ENCODE peak calls at places on chromosomes 5 and 9, in six cellular contexts. M is activated T-cell treated with anti-CD3 and anti-CD28 coated beads for 4 hours; S is CD8-positive, alpha-beta T cell; J is NCI-H69; H is germinal center; X is psoas muscle. B is an unnamed sample.

GRCh38 chr5:106415541-106415940 is 1255.2 kb downstream of the EFNA5 start:
- DNase-seq in X (no peak), S (no peak), J (no peak), M (no peak), H (no peak), B (no peak)

GRCh38 chr5:148957591-148958202 is 105.2 kb downstream of the SH3TC2 start:
- DNase-seq in J (peak), X (no peak), H (peak), M (no peak), S (peak), B (no peak)

GRCh38 chr5:150589791-150590601 is 50.5 kb upstream of the SYNPO start:
- DNase-seq in J (peak), H (no peak), S (no peak), M (no peak), X (peak), B (no peak)

GRCh38 chr5:107985144-107985543 is 314.4 kb upstream of the EFNA5 start:
- DNase-seq in J (peak), S (no peak), M (no peak), H (no peak), X (peak), B (no peak)

GRCh38 chr9:29144476-29144875 is 1571.2 kb upstream of the C9orf72 start:
- DNase-seq in X (no peak), M (no peak), S (no peak), J (peak), H (no peak), B (no peak)

GRCh38 chr9:126474786-126475485 is 138.8 kb upstream of the LMX1B start:
- DNase-seq in J (no peak), M (no peak), S (no peak), H (no peak), X (no peak), B (no peak)

GRCh38 chr9:77793909-77794308 is 145.8 kb upstream of the GNA14 start:
- DNase-seq in M (no peak), J (peak), S (no peak), X (no peak), H (no peak), B (no peak)

GRCh38 chr5:148785223-148785622 is 41.2 kb upstream of the ADRB2 start:
- DNase-seq in H (no peak), X (no peak), M (no peak), J (no peak), S (no peak), B (no peak)

GRCh38 chr9:75378036-75378435 is 289.7 kb downstream of the OSTF1 start:
- DNase-seq in S (no peak), H (no peak), M (no peak), X (peak), J (no peak), B (no peak)

GRCh38 chr9:98215266-98215665 is 22.8 kb upstream of the CORO2A start:
- DNase-seq in M (no peak), S (no peak), J (no peak), H (no peak), X (no peak), B (no peak)

GRCh38 chr9:16192403-16193017 is 639.7 kb downstream of the CCDC171 start:
- DNase-seq in X (no peak), M (no peak), S (no peak), H (no peak), J (no peak), B (no peak)